ENCODE peak calls at places on chromosomes 6 and 20, in six cellular contexts. D is K562, P is endothelial cell, B is left ventricle myocardium inferior, S is GM10248, X is MCF 10A. N is an unnamed sample.

GRCh38 chr20:64009811-64010387 is 26.1 kb upstream of the C20orf204 start:
- DNase-seq in D (no peak), P (no peak), B (no peak), S (no peak), X (no peak), N (no peak)

GRCh38 chr20:35287509-35288324 is 3.1 kb upstream of the EIF6 start:
- DNase-seq in D (no peak), P (no peak), B (no peak), S (no peak), X (no peak), N (no peak)

GRCh38 chr6:55567558-55567957 is 11.4 kb downstream of the HMGCLL1 start:
- DNase-seq in D (no peak), P (no peak), B (no peak), S (no peak), X (no peak), N (no peak)

GRCh38 chr6:21664263-21665081 is 70.9 kb downstream of the SOX4 start:
- DNase-seq in D (no peak), P (peak), B (peak), S (no peak), X (peak), N (no peak)

GRCh38 chr20:23127506-23128279 is 41.6 kb upstream of the CD93 start:
- DNase-seq in D (no peak), P (no peak), B (no peak), S (no peak), X (no peak), N (no peak)

GRCh38 chr6:168018664-168019063 is 21.2 kb downstream of the KIF25 start:
- DNase-seq in D (no peak), P (no peak), B (no peak), S (no peak), X (no peak), N (no peak)

GRCh38 chr20:45313943-45314342 is 5.8 kb upstream of the MATN4 start:
- DNase-seq in D (no peak), P (no peak), B (no peak), S (no peak), X (no peak), N (no peak)

GRCh38 chr6:3825331-3825831 is 23.8 kb upstream of the FAM50B start:
- DNase-seq in D (peak), P (peak), B (peak), S (no peak), X (peak), N (peak)

GRCh38 chr20:16749573-16749972 is 1.4 kb downstream of the OTOR start:
- DNase-seq in D (peak), P (peak), B (no peak), S (no peak), X (no peak), N (no peak)

GRCh38 chr6:55822815-55823214 is 52.6 kb downstream of the BMP5 start:
- DNase-seq in D (no peak), P (no peak), B (no peak), S (no peak), X (no peak), N (peak)

GRCh38 chr6:17633465-17634188 is 33.5 kb downstream of the FAM8A1 start:
- DNase-seq in D (no peak), P (no peak), B (no peak), S (no peak), X (no peak), N (no peak)

GRCh38 chr6:154408906-154409500 is 52.4 kb upstream of the IPCEF1 start:
- DNase-seq in D (no peak), P (no peak), B (no peak), S (no peak), X (peak), N (no peak)

GRCh38 chr20:33811763-33812672 is 870 bp downstream of the CHMP4B start:
- DNase-seq in D (peak), P (no peak), B (peak), S (peak), X (peak), N (peak)

GRCh38 chr6:64250126-64250525 is 614.5 kb downstream of the PHF3 start:
- DNase-seq in D (no peak), P (no peak), B (no peak), S (no peak), X (no peak), N (no peak)

GRCh38 chr6:85185977-85186376 is 263.9 kb upstream of the NT5E start:
- DNase-seq in D (no peak), P (no peak), B (no peak), S (no peak), X (peak), N (no peak)

GRCh38 chr20:18138639-18139583 is 1.2 kb downstream of the KAT14 start:
- DNase-seq in D (no peak), P (no peak), B (no peak), S (no peak), X (no peak), N (no peak)

GRCh38 chr6:38671885-38672467 is 31.0 kb downstream of the GLO1 start:
- DNase-seq in D (peak), P (peak), B (no peak), S (peak), X (peak), N (peak)

GRCh38 chr20:47355489-47356219 is 845 bp downstream of the ZMYND8 start:
- DNase-seq in D (no peak), P (no peak), B (no peak), S (no peak), X (peak), N (no peak)

GRCh38 chr6:12277401-12277800 is 12.8 kb upstream of the EDN1 start:
- DNase-seq in D (no peak), P (no peak), B (no peak), S (no peak), X (no peak), N (no peak)

GRCh38 chr20:45948742-45949541 is 14.5 kb downstream of the PCIF1 start:
- DNase-seq in D (no peak), P (no peak), B (no peak), S (no peak), X (no peak), N (no peak)

GRCh38 chr20:51678041-51678697 is 90.0 kb downstream of the ATP9A start:
- DNase-seq in D (no peak), P (peak), B (no peak), S (no peak), X (no peak), N (no peak)

GRCh38 chr20:63093966-63094766 is 87.4 kb upstream of the BHLHE23 start:
- DNase-seq in D (no peak), P (no peak), B (peak), S (no peak), X (no peak), N (no peak)

GRCh38 chr6:7566617-7567173 is 23.3 kb upstream of the SNRNP48 start:
- DNase-seq in D (no peak), P (no peak), B (no peak), S (no peak), X (no peak), N (no peak)
- TF ChIP-seq CTCF in D (no peak), P (no peak), B (no peak), S (no peak), X (no peak), N (peak)

DNA sequence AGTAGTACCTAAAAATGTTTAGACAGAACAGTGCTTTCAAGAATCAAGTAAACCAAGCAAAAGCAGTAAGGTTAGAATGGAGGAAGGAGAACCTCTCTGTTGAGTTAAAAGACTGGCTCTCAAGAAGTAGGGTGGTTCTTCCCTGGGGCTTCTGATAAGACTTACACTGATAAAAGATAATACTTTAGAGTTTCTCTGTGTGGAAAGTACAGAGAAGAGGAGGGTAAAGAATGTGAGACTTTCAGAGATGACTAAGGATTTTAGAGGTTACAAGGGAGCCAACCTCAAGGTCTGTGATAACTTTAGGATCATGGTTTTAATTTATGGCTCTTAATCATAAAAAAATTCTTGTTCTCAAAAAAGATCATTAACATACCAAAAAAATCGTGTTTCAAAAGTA is 30.9 kb upstream of the ALDH8A1 start:
- DNase-seq in D (peak), P (no peak), B (no peak), S (no peak), X (no peak), N (no peak)
- TF ChIP-seq CTCF in D (no peak), P (no peak), B (no peak), S (no peak), X (no peak), N (no peak)

DNA sequence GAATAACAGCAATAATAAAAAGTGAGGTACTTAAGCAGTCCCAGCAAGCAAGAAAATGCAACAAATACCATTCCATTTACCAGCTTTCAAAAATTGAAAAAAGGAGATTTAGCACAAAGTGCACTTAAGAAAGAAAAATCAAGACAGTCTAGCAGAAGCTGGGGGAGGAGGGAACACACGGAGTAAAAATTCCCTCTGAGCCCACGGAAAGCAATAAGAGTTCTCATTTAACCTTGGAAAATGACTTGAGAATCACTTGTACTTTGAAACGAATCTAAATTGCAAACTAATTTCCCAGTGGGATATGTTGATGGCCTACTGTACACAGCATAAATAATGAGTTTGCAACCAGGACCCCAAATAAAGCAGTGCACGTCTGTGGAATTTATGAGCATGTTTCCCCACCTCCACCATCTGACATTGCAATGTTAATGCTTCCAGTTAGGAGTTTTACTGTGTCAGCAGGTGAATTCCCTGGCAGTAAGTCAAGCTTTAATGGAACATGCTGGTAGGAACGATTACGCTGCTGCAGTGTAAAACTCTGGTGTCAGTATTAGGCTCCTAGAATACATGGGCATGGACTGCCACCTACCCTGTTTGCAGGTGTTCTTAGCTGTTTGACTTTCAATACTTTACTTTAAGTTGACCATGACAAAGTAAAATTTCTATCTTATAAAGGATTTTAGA is 386.8 kb downstream of the HDGFL1 start:
- DNase-seq in D (no peak), P (no peak), B (no peak), S (no peak), X (no peak), N (no peak)
- TF ChIP-seq CTCF in D (no peak), P (no peak), B (peak), S (no peak), X (no peak), N (no peak)

DNA sequence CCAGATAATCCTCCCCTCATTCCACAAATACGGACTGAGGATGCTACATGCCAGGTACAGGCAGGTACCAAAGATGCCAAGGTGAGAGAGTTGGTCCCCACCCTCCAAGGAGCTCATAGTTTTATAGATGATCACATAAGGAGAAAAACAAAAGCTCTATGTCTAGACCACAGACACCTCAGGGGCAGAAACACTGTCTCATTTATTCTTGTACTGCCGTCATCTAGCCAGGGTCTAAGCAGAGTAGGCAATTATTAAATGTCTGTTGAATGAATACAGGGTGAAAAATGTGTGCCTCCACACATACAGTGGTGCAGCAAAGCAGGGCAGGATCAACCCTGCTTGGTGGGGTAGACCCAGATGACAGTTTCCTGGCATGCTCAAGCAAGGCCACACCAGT is 439.8 kb upstream of the JARID2 start:
- DNase-seq in D (no peak), P (no peak), B (no peak), S (no peak), X (no peak), N (no peak)
- TF ChIP-seq CTCF in D (no peak), P (no peak), B (no peak), S (no peak), X (no peak), N (no peak)

GRCh38 chr6:149089508-149089907 is 228.0 kb upstream of the TAB2 start:
- DNase-seq in D (peak), P (no peak), B (no peak), S (no peak), X (no peak), N (no peak)
- TF ChIP-seq CTCF in D (peak), P (no peak), B (no peak), S (no peak), X (no peak), N (no peak)

DNA sequence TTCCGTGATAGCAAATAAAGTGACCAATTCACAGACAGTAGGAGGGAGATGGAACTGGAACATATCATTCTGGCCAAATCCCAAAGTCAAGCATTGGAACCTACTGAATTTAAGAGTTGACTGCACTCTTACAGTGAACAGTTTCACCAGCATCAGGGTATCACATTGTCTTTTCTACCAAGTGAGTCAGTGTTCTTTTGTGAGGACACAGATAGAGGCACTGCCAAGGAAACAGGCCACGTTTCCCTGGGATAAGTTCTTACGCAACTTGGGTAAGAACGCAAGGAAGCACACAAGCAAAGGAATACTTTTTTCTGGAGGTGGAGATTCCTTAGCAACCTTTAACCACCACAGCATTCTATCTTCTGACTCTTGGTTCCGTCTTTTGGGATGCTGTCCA is 28.6 kb upstream of the ENPP5 start:
- DNase-seq in D (no peak), P (no peak), B (no peak), S (no peak), X (peak), N (no peak)
- TF ChIP-seq CTCF in D (no peak), P (no peak), B (no peak), S (no peak), X (no peak), N (no peak)

DNA sequence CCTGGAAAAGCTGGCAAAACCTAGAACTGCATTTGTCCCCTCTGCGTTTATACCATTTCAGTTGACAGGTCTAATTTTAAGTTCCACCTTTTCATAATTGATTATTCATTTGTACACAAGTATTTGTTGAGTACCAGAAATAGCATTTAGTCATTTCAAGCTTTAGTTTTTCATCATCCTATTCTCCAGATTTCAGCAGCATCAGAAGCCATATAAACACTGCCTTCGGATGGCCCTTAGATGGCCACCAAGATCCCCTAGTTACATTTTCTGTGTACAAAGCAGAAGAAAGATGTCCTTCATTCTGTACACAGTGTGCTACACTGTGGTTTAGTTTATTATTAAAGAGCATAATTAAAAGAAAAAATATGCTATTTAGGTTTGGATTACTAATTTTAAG is 131.4 kb downstream of the LAMA2 start:
- DNase-seq in D (no peak), P (no peak), B (no peak), S (no peak), X (no peak), N (no peak)
- TF ChIP-seq CTCF in D (no peak), P (no peak), B (no peak), S (no peak), X (no peak), N (no peak)

GRCh38 chr6:72084992-72085569 is 198.7 kb downstream of the RIMS1 start:
- DNase-seq in D (no peak), P (no peak), B (no peak), S (no peak), X (peak), N (no peak)
- TF ChIP-seq CTCF in D (no peak), P (peak), B (peak), S (peak), X (peak), N (peak)